ENCODE peak calls at places on chromosomes 16 and 17, in eight cellular contexts. F is tibial artery; H is upper lobe of right lung; K is brain microvascular endothelial cell; E is lower lobe of right lung; L is CD4-positive, alpha-beta T cell; R is thoracic aorta; A is uterus. V is an unnamed sample.

GRCh38 chr17:83174859-83175550 is 95.6 kb downstream of the METRNL start:
- DNase-seq in F (no peak), H (no peak), K (no peak), E (no peak), L (no peak), R (no peak), A (no peak), V (no peak)

GRCh38 chr16:72985148-72985882 is 62.6 kb downstream of the ZFHX3 start:
- DNase-seq in F (peak; percentile 90), H (no peak), K (peak; percentile 72), E (no peak), L (no peak), R (no peak), A (peak; percentile 63), V (no peak)

GRCh38 chr17:34499576-34499975 is 79.8 kb upstream of the TMEM132E start:
- DNase-seq in F (no peak), H (no peak), K (peak; percentile 9), E (no peak), L (no peak), R (no peak), A (no peak), V (no peak)

GRCh38 chr16:21197115-21197514 is 14.3 kb downstream of the ZP2 start:
- DNase-seq in F (no peak), H (no peak), K (no peak), E (no peak), L (no peak), R (no peak), A (no peak), V (no peak)

GRCh38 chr17:46044286-46044928 is 45.4 kb downstream of the STH start:
- DNase-seq in F (peak; percentile 82), H (no peak), K (peak; percentile 89), E (no peak), L (peak; percentile 54), R (peak; percentile 49), A (peak; percentile 76), V (peak; percentile 81)

GRCh38 chr16:88510091-88510719 is 57.1 kb downstream of the ZFPM1 start:
- DNase-seq in F (no peak), H (no peak), K (no peak), E (no peak), L (no peak), R (no peak), A (no peak), V (peak; percentile 5)

GRCh38 chr16:85697441-85697840 is 8.7 kb upstream of the GINS2 start:
- DNase-seq in F (no peak), H (no peak), K (no peak), E (no peak), L (no peak), R (no peak), A (no peak), V (no peak)

GRCh38 chr16:15548482-15548891 is 94.5 kb downstream of the MARF1 start:
- DNase-seq in F (no peak), H (no peak), K (peak; percentile 18), E (no peak), L (no peak), R (no peak), A (no peak), V (no peak)

GRCh38 chr16:88934066-88934667 is 42.8 kb downstream of the CBFA2T3 start:
- DNase-seq in F (no peak), H (no peak), K (no peak), E (no peak), L (no peak), R (no peak), A (no peak), V (no peak)

GRCh38 chr16:2428051-2428786 is 1.0 kb upstream of the CCNF start:
- DNase-seq in F (peak; percentile 27), H (peak; percentile 77), K (no peak), E (no peak), L (no peak), R (no peak), A (peak; percentile 39), V (no peak)

GRCh38 chr17:8855477-8856204 is 11.8 kb downstream of the PIK3R6 start:
- DNase-seq in F (no peak), H (no peak), K (no peak), E (no peak), L (no peak), R (no peak), A (no peak), V (no peak)

GRCh38 chr17:30267625-30268024 is 24.1 kb downstream of the BLMH start:
- DNase-seq in F (no peak), H (no peak), K (peak; percentile 29), E (no peak), L (no peak), R (no peak), A (no peak), V (no peak)

DNA sequence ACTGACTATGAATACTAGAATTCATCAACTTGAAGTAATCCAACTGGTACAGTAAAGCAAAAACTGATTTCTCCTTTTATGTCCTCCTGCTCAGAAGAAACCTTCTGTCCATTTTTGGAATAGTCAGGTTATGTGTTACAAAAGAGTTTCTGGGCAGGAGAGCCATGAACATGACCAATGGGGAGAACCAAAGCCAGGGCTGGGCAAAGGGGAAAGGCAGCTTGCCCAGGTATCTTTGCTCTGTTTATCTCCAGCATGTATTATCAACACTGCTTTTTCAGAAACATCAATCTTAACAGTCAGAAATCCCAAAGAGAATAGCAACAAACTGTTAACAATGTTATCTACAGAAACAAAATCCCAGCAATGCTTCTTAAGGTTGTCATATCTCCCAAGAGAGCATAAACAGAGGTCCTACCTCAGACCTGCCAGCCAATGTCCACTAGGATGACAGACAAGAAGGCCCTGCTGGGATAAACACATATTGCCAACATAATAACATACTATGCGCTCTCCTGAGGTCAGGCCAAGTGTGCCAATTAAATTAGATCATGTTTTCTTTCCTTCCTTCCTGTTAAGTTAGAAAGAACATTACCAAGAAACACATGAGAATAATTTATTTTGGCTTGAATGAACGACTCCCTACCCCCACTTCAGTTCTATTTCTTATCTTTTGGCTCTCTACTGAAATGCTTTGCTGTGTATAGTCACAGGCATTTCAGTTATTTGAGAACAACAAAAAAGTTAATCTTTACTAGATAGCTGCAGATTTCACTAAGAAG is 28.0 kb downstream of the BLMH start:
- DNase-seq in F (no peak), H (no peak), K (peak; percentile 62), E (no peak), L (no peak), R (no peak), A (no peak), V (no peak)
- H3K27ac ChIP-seq in F (peak overlapping the region; percentile 58), H (peak overlapping the region; percentile 51), K (peak overlapping the region; percentile 45), E (peak overlapping the region; percentile 39), L (no peak overlapping the region), R (peak overlapping the region; percentile 84), A (peak overlapping the region; percentile 51), V (no peak overlapping the region)

GRCh38 chr16:19704321-19705130 is 13.5 kb downstream of the KNOP1 start:
- DNase-seq in F (no peak), H (no peak), K (peak; percentile 68), E (no peak), L (no peak), R (no peak), A (no peak), V (no peak)

GRCh38 chr16:19706846-19707245 is 11.2 kb downstream of the KNOP1 start:
- DNase-seq in F (no peak), H (peak; percentile 40), K (no peak), E (no peak), L (no peak), R (no peak), A (no peak), V (no peak)

GRCh38 chr16:19705843-19706242 is 12.2 kb downstream of the KNOP1 start:
- DNase-seq in F (no peak), H (no peak), K (no peak), E (no peak), L (no peak), R (no peak), A (no peak), V (no peak)

GRCh38 chr16:19703218-19703617 is 14.8 kb downstream of the KNOP1 start:
- DNase-seq in F (no peak), H (no peak), K (no peak), E (no peak), L (no peak), R (no peak), A (no peak), V (no peak)

DNA sequence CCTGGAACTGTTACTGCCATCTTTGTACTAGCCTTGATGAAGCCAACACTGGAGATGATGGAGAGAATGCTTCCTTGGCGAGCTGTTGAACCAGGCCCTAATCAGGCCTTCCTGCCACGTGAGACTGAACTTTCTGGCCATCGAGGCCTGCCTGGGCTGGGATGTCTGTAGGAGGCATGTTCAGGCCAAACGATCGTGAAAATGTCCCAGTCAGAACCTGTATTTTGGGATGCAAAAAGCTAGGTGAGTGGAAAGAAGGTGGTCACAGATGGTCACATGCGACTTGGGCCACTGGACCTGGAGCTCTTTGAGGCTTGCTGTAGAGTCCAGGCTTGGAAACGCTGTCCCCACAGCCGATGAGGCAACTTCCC is 12.9 kb downstream of the KNOP1 start:
- DNase-seq in F (no peak), H (no peak), K (no peak), E (no peak), L (no peak), R (no peak), A (no peak), V (no peak)
- H3K27ac ChIP-seq in F (no peak overlapping the region), H (peak overlapping the region; percentile 66), K (peak overlapping the region; percentile 77), E (peak overlapping the region; percentile 76), L (no peak overlapping the region), R (peak overlapping the region; percentile 7), A (peak overlapping the region; percentile 53), V (no peak overlapping the region)

DNA sequence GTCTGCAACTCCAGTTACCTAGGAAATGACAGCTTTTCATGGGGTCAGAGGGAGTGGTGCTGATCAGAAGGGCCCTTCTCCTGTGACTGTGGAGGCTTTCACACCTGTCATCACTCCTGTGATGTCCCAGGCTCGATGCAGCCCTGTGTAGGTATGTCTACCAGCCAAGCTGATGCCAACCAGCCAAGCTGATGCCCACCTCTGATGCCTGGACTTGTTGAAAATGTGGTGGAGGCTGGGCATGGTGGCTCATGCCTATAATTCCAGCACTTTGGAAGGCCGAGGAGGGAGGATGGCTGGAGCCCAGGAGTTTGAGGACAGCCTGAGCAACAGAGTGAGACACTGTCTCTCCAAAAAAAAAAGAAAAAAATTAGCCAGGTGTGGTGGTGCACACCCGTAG is 33.7 kb upstream of the RGS9 start:
- DNase-seq in F (no peak), H (no peak), K (no peak), E (no peak), L (no peak), R (no peak), A (no peak), V (no peak)
- H3K27ac ChIP-seq in F (no peak overlapping the region), H (no peak overlapping the region), K (no peak overlapping the region), E (no peak overlapping the region), L (no peak overlapping the region), R (no peak overlapping the region), A (no peak overlapping the region), V (no peak overlapping the region)

DNA sequence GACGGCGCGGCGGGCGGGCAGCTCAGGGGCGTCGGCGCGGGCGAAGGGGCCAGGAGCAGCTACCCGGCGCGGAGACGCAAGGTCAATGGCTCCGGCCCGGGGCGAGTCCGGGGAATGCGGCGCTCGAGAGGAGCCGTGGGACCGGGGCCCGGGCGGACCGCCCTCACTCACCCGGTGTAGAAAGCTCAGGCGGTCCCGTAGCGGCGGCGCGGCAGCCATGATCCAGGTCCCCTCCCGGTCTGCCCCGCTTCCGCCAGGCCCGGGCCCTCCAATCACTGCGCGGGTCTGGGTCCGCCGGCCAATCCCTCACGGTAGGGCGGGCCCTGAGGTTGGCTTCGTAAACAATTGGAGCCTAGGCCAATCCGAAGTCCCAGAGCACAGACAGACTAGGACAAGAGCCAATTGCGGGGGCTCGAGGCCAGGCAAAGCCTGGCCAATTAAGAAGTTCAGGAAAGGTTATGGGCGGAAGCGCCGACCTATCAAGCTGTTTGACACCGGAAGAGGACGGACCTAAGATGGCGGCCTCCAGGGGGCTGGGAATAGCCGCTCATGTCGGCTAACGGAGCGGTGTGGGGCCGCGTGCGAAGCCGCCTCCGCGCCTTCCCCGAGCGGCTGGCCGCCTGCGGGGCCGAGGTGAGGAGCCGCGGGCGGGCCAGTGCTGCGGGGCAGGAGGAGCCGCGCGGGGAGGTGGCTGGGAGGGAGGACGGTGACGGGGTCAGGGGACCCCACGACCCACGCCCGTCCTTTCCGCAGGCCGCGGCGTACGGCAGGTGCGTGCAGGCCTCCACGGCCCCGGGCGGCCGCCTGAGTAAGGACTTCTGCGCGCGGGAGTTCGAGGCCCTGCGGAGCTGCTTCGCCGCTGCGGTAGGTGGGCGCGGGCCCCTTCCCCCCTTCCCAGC is at the start of the genes NDUFAF8 and TEPSIN:
- DNase-seq in F (peak; percentile 99), H (peak; percentile 97), K (peak; percentile 99), E (peak; percentile 98), L (peak; percentile 96), R (peak; percentile 96), A (peak; percentile 98), V (peak; percentile 98)
- H3K27ac ChIP-seq in F (peak within 1 kb of the TSS; percentile 83), H (peak within 1 kb of the TSS; percentile 86), K (peak within 1 kb of the TSS; percentile 69), E (peak within 1 kb of the TSS; percentile 89), L (peak within 1 kb of the TSS; percentile 47), R (peak within 1 kb of the TSS; percentile 62), A (peak within 1 kb of the TSS; percentile 84), V (peak within 1 kb of the TSS; percentile 33)

V was measured in SK-N-MC.